ENCODE peak calls at places on chromosomes 12 and 14, in seven cellular contexts. R is IMR-90, S is mesendoderm, U is H1, X is neuronal stem cell, N is mesenchymal stem cell, E is trophoblast cell. W is an unnamed sample.

GRCh38 chr14:54894995-54895394 is 7.6 kb downstream of the GCH1 start:
- DNase-seq in N (peak), U (no peak), E (peak), R (peak), S (no peak), X (no peak), W (no peak)

GRCh38 chr12:66035289-66035961 is 95.1 kb downstream of the LLPH start:
- DNase-seq in U (no peak), X (no peak), R (peak), E (peak), S (peak), N (peak), W (no peak)

GRCh38 chr14:67228325-67228984 is 12.8 kb upstream of the PALS1 start:
- DNase-seq in X (no peak), E (no peak), N (no peak), S (no peak), U (no peak), R (peak), W (no peak)

GRCh38 chr12:112855375-112855774 is 51.4 kb upstream of the OAS1 start:
- DNase-seq in U (no peak), S (peak), N (no peak), R (no peak), E (no peak), X (no peak), W (peak)

GRCh38 chr12:95473440-95473946 is 459 bp upstream of the METAP2 start:
- DNase-seq in E (peak), R (peak), N (peak), S (no peak), U (no peak), X (peak), W (peak)

GRCh38 chr12:22121224-22121623 is 75.2 kb downstream of the CMAS start:
- DNase-seq in E (no peak), S (peak), U (no peak), X (no peak), N (no peak), R (no peak), W (peak)

GRCh38 chr12:54383041-54383609 is 1.4 kb downstream of the ZNF385A start:
- DNase-seq in E (peak), N (peak), U (no peak), X (no peak), S (peak), R (peak), W (no peak)

GRCh38 chr12:110224379-110225304 is 56.4 kb upstream of the ATP2A2 start:
- DNase-seq in R (peak), S (no peak), E (peak), X (no peak), U (no peak), N (peak), W (no peak)

GRCh38 chr12:62192486-62193250 is 67.5 kb upstream of the USP15 start:
- DNase-seq in X (peak), E (peak), N (peak), R (peak), S (peak), U (no peak), W (peak)

GRCh38 chr14:65110525-65110924 is 8.2 kb upstream of the MAX start:
- DNase-seq in U (no peak), E (no peak), N (no peak), S (peak), X (no peak), R (no peak), W (peak)

GRCh38 chr12:99063182-99063581 is 418.1 kb downstream of the APAF1 start:
- DNase-seq in N (no peak), X (no peak), R (no peak), U (no peak), E (no peak), S (no peak), W (no peak)

DNA sequence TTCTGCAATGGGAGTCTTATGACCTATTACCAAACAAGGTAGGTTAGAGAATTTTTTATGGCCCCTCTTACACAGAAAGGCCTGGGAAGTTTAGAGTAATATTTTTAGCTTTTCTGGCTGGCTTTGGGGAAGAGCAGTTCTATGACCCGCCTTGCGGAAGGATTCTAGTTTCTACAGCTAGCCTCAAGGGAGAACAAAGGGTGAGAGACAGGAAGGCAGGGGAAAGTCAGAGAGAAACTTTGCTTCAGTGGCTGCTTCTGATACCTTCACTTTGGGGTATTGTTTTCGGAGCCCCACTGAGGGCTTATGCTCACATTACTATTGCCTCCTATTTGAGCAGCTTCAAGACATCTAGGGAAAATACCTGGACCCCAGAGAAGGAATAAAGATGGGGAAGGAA is 80.7 kb upstream of the NUDT4 start:
- DNase-seq in E (no peak), N (no peak), R (no peak), U (no peak), X (no peak), S (peak), W (no peak)
- H3K23ac ChIP-seq in E (no peak), N (no peak), R (no peak), U (no peak), X (no peak), S (no peak), W (no peak)

GRCh38 chr14:90620540-90621204 is 195.6 kb downstream of the TTC7B start:
- DNase-seq in X (no peak), E (no peak), U (no peak), S (no peak), R (no peak), N (no peak), W (no peak)
- H3K4ac ChIP-seq in X (no peak), E (no peak), U (no peak), S (no peak), R (no peak), N (no peak), W (no peak)

DNA sequence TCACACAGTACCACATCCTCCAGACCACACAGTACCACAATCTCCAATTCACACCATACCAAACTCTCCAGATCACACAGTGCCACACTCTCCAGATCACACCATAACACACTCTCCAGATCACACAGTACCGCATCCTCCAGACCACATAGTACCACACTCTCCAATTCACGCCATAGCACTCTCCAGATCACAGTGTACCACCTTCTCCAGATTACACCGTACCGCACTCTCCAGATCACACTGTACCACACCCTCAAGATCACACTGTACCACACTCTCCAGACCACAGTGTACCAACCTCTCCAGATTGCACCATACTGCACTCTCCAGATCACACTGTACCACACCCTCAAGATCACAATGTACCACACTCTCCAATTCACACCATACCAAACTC is 184.9 kb downstream of the NTF3 start:
- DNase-seq in R (no peak), N (no peak), S (no peak), X (no peak), E (no peak), U (no peak), W (no peak)
- H3K23ac ChIP-seq in R (no peak), N (no peak), S (no peak), X (no peak), E (no peak), U (no peak), W (no peak)

GRCh38 chr14:69190191-69190590 is 1.1 kb upstream of the EXD2 start:
- DNase-seq in R (no peak), N (no peak), X (no peak), E (no peak), S (peak), U (no peak), W (no peak)

DNA sequence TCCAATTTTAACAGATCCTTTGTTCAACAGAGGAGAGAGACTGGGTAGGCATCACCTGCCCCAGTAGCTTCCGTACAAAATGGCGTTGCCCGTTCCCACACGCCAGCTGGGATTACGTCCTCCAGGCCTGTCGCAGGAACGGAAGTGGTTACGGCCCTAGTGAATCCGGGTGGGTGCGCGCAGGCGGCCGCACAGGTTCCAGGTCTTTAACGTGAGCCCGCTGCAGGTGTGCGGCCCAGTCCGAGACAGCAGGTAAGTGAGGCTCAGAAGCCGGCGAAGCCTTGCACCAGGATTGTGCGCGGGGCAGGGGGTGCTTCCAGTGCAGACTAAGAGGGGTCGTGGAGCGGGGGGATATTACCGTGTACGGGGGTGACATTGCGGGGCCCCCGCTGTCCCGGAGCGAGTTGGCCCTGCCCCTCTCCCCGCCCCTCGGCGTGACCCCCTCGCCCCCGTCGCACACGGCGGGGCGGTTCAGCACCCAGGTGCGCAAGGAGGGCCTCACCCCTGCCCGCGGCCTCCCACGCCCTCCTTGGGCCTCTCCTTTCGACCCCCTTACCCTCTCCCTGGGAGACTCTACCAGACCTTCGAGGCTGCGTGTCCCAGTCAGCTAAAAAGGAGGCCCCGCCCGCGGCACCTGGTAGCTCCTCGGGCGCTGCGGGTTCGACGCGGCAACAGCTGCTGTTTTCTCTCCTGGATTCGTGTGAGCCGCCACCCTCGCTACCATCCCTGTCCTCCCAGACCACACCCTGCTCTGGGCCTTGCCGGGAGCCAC is at the start of gene EXD2:
- DNase-seq in U (peak), S (peak), E (peak), N (peak), R (peak), X (peak), W (peak)
- H3K4ac ChIP-seq in U (no peak), S (peak), E (no peak), N (peak), R (peak), X (no peak), W (no peak)